ENCODE peak calls at places on chromosomes 5 and 9, in seven cellular contexts. One of them, this sample, is unnamed.

GRCh38 chr5:141694479-141694878 is 12.4 kb upstream of the ARAP3 start:
- DNase-seq in right atrium auricular region: no peak
- DNase-seq in dorsolateral prefrontal cortex: no peak
- DNase-seq in mucosa of descending colon: peak; percentile 22
- DNase-seq in coronary artery: no peak
- DNase-seq in GM13977: no peak
- DNase-seq in AG04450: no peak
- DNase-seq in this sample: no peak

GRCh38 chr9:5876026-5876425 is 14.7 kb upstream of the MLANA start:
- DNase-seq in right atrium auricular region: no peak
- DNase-seq in dorsolateral prefrontal cortex: no peak
- DNase-seq in mucosa of descending colon: no peak
- DNase-seq in coronary artery: no peak
- DNase-seq in GM13977: peak; percentile 47
- DNase-seq in AG04450: no peak
- DNase-seq in this sample: no peak

GRCh38 chr5:10649518-10650410 is 85.9 kb downstream of the ANKRD33B start:
- DNase-seq in right atrium auricular region: no peak
- DNase-seq in dorsolateral prefrontal cortex: no peak
- DNase-seq in mucosa of descending colon: no peak
- DNase-seq in coronary artery: no peak
- DNase-seq in GM13977: no peak
- DNase-seq in AG04450: no peak
- DNase-seq in this sample: no peak

GRCh38 chr9:94743035-94743954 is 16.8 kb downstream of the AOPEP start:
- DNase-seq in right atrium auricular region: no peak
- DNase-seq in dorsolateral prefrontal cortex: no peak
- DNase-seq in mucosa of descending colon: no peak
- DNase-seq in coronary artery: no peak
- DNase-seq in GM13977: no peak
- DNase-seq in AG04450: no peak
- DNase-seq in this sample: no peak

GRCh38 chr9:17423681-17424011 is 155.2 kb upstream of the SH3GL2 start:
- DNase-seq in right atrium auricular region: no peak
- DNase-seq in dorsolateral prefrontal cortex: no peak
- DNase-seq in mucosa of descending colon: no peak
- DNase-seq in coronary artery: no peak
- DNase-seq in GM13977: no peak
- DNase-seq in AG04450: no peak
- DNase-seq in this sample: no peak

GRCh38 chr5:172444626-172445365 is 9.5 kb downstream of the SH3PXD2B start:
- DNase-seq in right atrium auricular region: no peak
- DNase-seq in dorsolateral prefrontal cortex: no peak
- DNase-seq in mucosa of descending colon: no peak
- DNase-seq in coronary artery: no peak
- DNase-seq in GM13977: no peak
- DNase-seq in AG04450: no peak
- DNase-seq in this sample: no peak

GRCh38 chr5:130032807-130033206 is 128.5 kb downstream of the CHSY3 start:
- DNase-seq in right atrium auricular region: peak; percentile 65
- DNase-seq in dorsolateral prefrontal cortex: peak; percentile 22
- DNase-seq in mucosa of descending colon: no peak
- DNase-seq in coronary artery: peak; percentile 69
- DNase-seq in GM13977: no peak
- DNase-seq in AG04450: no peak
- DNase-seq in this sample: peak; percentile 39

GRCh38 chr9:96553070-96553469 is 66.6 kb downstream of the CDC14B start:
- DNase-seq in right atrium auricular region: no peak
- DNase-seq in dorsolateral prefrontal cortex: no peak
- DNase-seq in mucosa of descending colon: no peak
- DNase-seq in coronary artery: no peak
- DNase-seq in GM13977: no peak
- DNase-seq in AG04450: peak; percentile 37
- DNase-seq in this sample: peak; percentile 60

GRCh38 chr5:157747766-157748700 is 4.5 kb downstream of the LSM11 start:
- DNase-seq in right atrium auricular region: no peak
- DNase-seq in dorsolateral prefrontal cortex: no peak
- DNase-seq in mucosa of descending colon: no peak
- DNase-seq in coronary artery: no peak
- DNase-seq in GM13977: no peak
- DNase-seq in AG04450: no peak
- DNase-seq in this sample: peak; percentile 17

GRCh38 chr5:177303121-177303924 is at the start of the genes PRELID1 and RAB24:
- DNase-seq in right atrium auricular region: peak; percentile 87
- DNase-seq in dorsolateral prefrontal cortex: peak; percentile 90
- DNase-seq in mucosa of descending colon: peak; percentile 94
- DNase-seq in coronary artery: peak; percentile 89
- DNase-seq in GM13977: peak; percentile 95
- DNase-seq in AG04450: peak; percentile 46
- DNase-seq in this sample: peak; percentile 95

GRCh38 chr9:77997611-77998349 is 33.8 kb downstream of the GNAQ start:
- DNase-seq in right atrium auricular region: no peak
- DNase-seq in dorsolateral prefrontal cortex: no peak
- DNase-seq in mucosa of descending colon: no peak
- DNase-seq in coronary artery: no peak
- DNase-seq in GM13977: no peak
- DNase-seq in AG04450: no peak
- DNase-seq in this sample: no peak

DNA sequence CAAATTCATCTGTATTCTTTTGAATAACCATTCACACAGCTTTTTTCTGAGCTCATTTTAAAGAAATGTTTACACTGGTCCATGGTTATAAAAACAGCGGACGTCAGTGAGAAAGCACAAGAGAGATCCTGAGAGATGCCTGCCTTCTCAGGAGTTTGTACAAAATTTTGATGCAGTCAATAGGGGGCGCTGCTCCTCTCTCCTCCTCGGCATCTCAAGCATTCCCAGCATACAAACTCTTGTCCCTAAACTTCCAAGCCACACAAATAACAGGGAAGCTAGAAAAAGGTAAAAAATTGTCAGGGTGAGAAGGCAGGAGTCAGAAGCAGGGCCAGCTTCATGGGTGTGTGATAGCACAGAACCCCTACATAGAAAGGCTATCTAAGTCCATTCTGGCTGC is 11.2 kb upstream of the CCDC152 start:
- DNase-seq in right atrium auricular region: no peak
- DNase-seq in dorsolateral prefrontal cortex: no peak
- DNase-seq in mucosa of descending colon: no peak
- DNase-seq in coronary artery: no peak
- DNase-seq in GM13977: no peak
- DNase-seq in AG04450: no peak
- DNase-seq in this sample: no peak
- TF ChIP-seq CTCF in right atrium auricular region: peak; percentile 29
- TF ChIP-seq CTCF in dorsolateral prefrontal cortex: peak; percentile 41
- TF ChIP-seq CTCF in mucosa of descending colon: no peak
- TF ChIP-seq CTCF in coronary artery: no peak
- TF ChIP-seq CTCF in GM13977: peak; percentile 49
- TF ChIP-seq CTCF in AG04450: peak; percentile 40
- TF ChIP-seq CTCF in this sample: peak; percentile 38

GRCh38 chr9:98056403-98057094 is at the start of gene NANS:
- DNase-seq in right atrium auricular region: peak; percentile 95
- DNase-seq in dorsolateral prefrontal cortex: peak; percentile 86
- DNase-seq in mucosa of descending colon: peak; percentile 97
- DNase-seq in coronary artery: peak; percentile 95
- DNase-seq in GM13977: peak; percentile 98
- DNase-seq in AG04450: peak; percentile 85
- DNase-seq in this sample: peak; percentile 97
- TF ChIP-seq CTCF in right atrium auricular region: no peak
- TF ChIP-seq CTCF in dorsolateral prefrontal cortex: no peak
- TF ChIP-seq CTCF in mucosa of descending colon: peak; percentile 17
- TF ChIP-seq CTCF in coronary artery: no peak
- TF ChIP-seq CTCF in GM13977: no peak
- TF ChIP-seq CTCF in AG04450: peak; percentile 21
- TF ChIP-seq CTCF in this sample: peak; percentile 13

DNA sequence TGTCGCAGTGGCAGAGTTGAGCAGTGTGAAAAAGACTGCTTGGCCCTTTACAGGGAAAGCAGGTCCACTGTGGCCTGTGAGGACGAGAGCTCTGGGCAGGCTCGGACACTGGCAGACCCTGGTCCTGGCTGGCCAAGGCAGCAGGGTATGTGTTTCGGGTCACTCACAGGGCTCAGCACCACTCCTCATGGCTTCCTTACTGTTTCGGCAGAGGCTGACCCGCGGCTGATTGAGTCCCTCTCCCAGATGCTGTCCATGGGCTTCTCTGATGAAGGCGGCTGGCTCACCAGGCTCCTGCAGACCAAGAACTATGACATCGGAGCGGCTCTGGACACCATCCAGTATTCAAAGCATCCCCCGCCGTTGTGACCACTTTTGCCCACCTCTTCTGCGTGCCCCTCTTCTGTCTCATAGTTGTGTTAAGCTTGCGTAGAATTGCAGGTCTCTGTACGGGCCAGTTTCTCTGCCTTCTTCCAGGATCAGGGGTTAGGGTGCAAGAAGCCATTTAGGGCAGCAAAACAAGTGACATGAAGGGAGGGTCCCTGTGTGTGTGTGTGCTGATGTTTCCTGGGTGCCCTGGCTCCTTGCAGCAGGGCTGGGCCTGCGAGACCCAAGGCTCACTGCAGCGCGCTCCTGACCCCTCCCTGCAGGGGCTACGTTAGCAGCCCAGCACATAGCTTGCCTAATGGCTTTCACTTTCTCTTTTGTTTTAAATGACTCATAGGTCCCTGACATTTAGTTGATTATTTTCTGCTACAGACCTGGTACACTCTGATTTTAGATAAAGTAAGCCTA is 15.7 kb downstream of the SQSTM1 start:
- DNase-seq in right atrium auricular region: no peak
- DNase-seq in dorsolateral prefrontal cortex: no peak
- DNase-seq in mucosa of descending colon: no peak
- DNase-seq in coronary artery: no peak
- DNase-seq in GM13977: peak; percentile 55
- DNase-seq in AG04450: no peak
- DNase-seq in this sample: no peak
- TF ChIP-seq CTCF in right atrium auricular region: no peak
- TF ChIP-seq CTCF in dorsolateral prefrontal cortex: no peak
- TF ChIP-seq CTCF in mucosa of descending colon: no peak
- TF ChIP-seq CTCF in coronary artery: no peak
- TF ChIP-seq CTCF in GM13977: peak; percentile 2
- TF ChIP-seq CTCF in AG04450: no peak
- TF ChIP-seq CTCF in this sample: no peak

GRCh38 chr5:66527478-66527877 is 68.7 kb upstream of the MAST4 start:
- DNase-seq in right atrium auricular region: no peak
- DNase-seq in dorsolateral prefrontal cortex: no peak
- DNase-seq in mucosa of descending colon: no peak
- DNase-seq in coronary artery: no peak
- DNase-seq in GM13977: no peak
- DNase-seq in AG04450: no peak
- DNase-seq in this sample: no peak

GRCh38 chr5:66529704-66530103 is 66.5 kb upstream of the MAST4 start:
- DNase-seq in right atrium auricular region: no peak
- DNase-seq in dorsolateral prefrontal cortex: no peak
- DNase-seq in mucosa of descending colon: no peak
- DNase-seq in coronary artery: no peak
- DNase-seq in GM13977: no peak
- DNase-seq in AG04450: no peak
- DNase-seq in this sample: no peak

DNA sequence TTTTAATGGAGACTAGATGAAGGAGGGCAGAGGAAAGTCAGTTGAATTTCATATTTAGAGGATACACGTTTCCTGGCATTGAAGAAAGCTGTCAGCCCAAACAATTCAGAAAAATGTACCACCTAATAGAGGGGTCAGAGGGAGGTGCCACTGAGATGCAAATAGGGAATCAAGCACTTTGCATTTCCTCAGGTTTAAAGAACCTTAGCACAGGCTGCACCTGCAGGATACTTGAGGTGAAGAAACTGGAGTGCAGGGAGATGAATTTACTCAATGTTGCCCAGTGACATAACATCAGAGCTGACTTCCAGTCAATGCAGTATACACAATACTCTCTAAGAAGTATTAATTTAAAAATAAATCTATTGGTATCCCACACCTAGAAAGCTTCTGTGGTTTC is 67.0 kb upstream of the MAST4 start:
- DNase-seq in right atrium auricular region: no peak
- DNase-seq in dorsolateral prefrontal cortex: no peak
- DNase-seq in mucosa of descending colon: no peak
- DNase-seq in coronary artery: no peak
- DNase-seq in GM13977: no peak
- DNase-seq in AG04450: no peak
- DNase-seq in this sample: no peak
- TF ChIP-seq CTCF in right atrium auricular region: no peak
- TF ChIP-seq CTCF in dorsolateral prefrontal cortex: no peak
- TF ChIP-seq CTCF in mucosa of descending colon: no peak
- TF ChIP-seq CTCF in coronary artery: no peak
- TF ChIP-seq CTCF in GM13977: no peak
- TF ChIP-seq CTCF in AG04450: no peak
- TF ChIP-seq CTCF in this sample: no peak

GRCh38 chr5:101977729-101978345 is 318.2 kb downstream of the SLCO4C1 start:
- DNase-seq in right atrium auricular region: no peak
- DNase-seq in dorsolateral prefrontal cortex: no peak
- DNase-seq in mucosa of descending colon: no peak
- DNase-seq in coronary artery: no peak
- DNase-seq in GM13977: peak; percentile 60
- DNase-seq in AG04450: peak; percentile 1
- DNase-seq in this sample: peak; percentile 0
- TF ChIP-seq CTCF in right atrium auricular region: peak; percentile 63
- TF ChIP-seq CTCF in dorsolateral prefrontal cortex: peak; percentile 63
- TF ChIP-seq CTCF in mucosa of descending colon: no peak
- TF ChIP-seq CTCF in coronary artery: no peak
- TF ChIP-seq CTCF in GM13977: peak; percentile 64
- TF ChIP-seq CTCF in AG04450: peak; percentile 46
- TF ChIP-seq CTCF in this sample: peak; percentile 49

GRCh38 chr9:99299214-99300102 is 77.4 kb downstream of the SEC61B start:
- DNase-seq in right atrium auricular region: no peak
- DNase-seq in dorsolateral prefrontal cortex: no peak
- DNase-seq in mucosa of descending colon: no peak
- DNase-seq in coronary artery: no peak
- DNase-seq in GM13977: peak; percentile 59
- DNase-seq in AG04450: peak; percentile 33
- DNase-seq in this sample: peak; percentile 75
- TF ChIP-seq CTCF in right atrium auricular region: peak; percentile 51
- TF ChIP-seq CTCF in dorsolateral prefrontal cortex: no peak
- TF ChIP-seq CTCF in mucosa of descending colon: no peak
- TF ChIP-seq CTCF in coronary artery: no peak
- TF ChIP-seq CTCF in GM13977: peak; percentile 45
- TF ChIP-seq CTCF in AG04450: no peak
- TF ChIP-seq CTCF in this sample: peak; percentile 25

DNA sequence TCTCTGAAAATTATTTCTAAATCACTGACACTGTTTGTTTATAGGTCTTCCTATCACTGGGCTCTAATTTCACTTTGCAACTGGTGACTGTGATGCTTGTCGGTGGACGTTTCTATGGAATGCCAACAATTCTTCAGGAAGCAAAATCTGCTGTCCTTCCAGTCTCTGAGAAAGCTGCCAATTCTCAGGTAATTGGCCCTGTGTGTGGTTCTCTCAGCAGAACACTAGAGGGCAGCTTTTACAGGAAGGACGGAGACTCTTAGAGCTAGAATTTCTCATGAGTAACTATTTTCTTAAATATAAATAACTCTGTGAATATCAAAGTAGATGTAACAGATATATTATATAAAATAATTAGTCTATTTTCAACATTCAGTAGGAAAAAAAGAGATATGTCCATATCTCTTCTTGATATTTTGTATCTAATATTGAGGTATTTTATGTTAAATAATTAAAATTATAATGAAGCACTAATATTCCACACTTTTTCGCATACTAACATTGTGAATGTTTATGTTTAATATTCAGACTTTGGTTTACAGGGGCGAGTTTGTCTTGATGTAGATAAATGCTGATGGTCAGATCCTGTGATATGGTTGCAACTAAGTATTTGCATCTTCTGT is 244.2 kb downstream of the ADGRV1 start:
- DNase-seq in right atrium auricular region: no peak
- DNase-seq in dorsolateral prefrontal cortex: no peak
- DNase-seq in mucosa of descending colon: no peak
- DNase-seq in coronary artery: no peak
- DNase-seq in GM13977: peak; percentile 45
- DNase-seq in AG04450: no peak
- DNase-seq in this sample: peak; percentile 50
- TF ChIP-seq CTCF in right atrium auricular region: peak; percentile 69
- TF ChIP-seq CTCF in dorsolateral prefrontal cortex: peak; percentile 57
- TF ChIP-seq CTCF in mucosa of descending colon: peak; percentile 52
- TF ChIP-seq CTCF in coronary artery: no peak
- TF ChIP-seq CTCF in GM13977: peak; percentile 79
- TF ChIP-seq CTCF in AG04450: peak; percentile 77
- TF ChIP-seq CTCF in this sample: peak; percentile 85